ENCODE peak calls at places on chromosomes 5 and 9, in four cellular contexts. G is mesothelial cell of epicardium, U is IMR-90, K is fibroblast of mammary gland. X is an unnamed sample.

GRCh38 chr9:95188459-95188858 is 129.1 kb downstream of the FANCC start:
- DNase-seq in G (no peak), U (peak; percentile 13), K (no peak), X (no peak)

GRCh38 chr9:137025120-137025966 is 2.7 kb downstream of the ABCA2 start:
- DNase-seq in G (no peak), U (no peak), K (no peak), X (no peak)

GRCh38 chr9:124191691-124192208 is 66.0 kb upstream of the NEK6 start:
- DNase-seq in G (no peak), U (no peak), K (no peak), X (no peak)

GRCh38 chr9:109482391-109482916 is 15.7 kb downstream of the PTPN3 start:
- DNase-seq in G (no peak), U (no peak), K (peak; percentile 12), X (no peak)

GRCh38 chr9:124514874-124515273 is 7.7 kb upstream of the NR5A1 start:
- DNase-seq in G (no peak), U (no peak), K (no peak), X (no peak)

GRCh38 chr5:53250151-53250550 is 140.6 kb upstream of the MOCS2 start:
- DNase-seq in G (no peak), U (no peak), K (no peak), X (no peak)

GRCh38 chr9:136095495-136096058 is 488 bp upstream of the NACC2 start:
- DNase-seq in G (no peak), U (peak; percentile 31), K (peak; percentile 19), X (no peak)

GRCh38 chr5:156093024-156093423 is 233.9 kb upstream of the SGCD start:
- DNase-seq in G (no peak), U (no peak), K (no peak), X (no peak)

GRCh38 chr9:38380872-38381534 is 11.5 kb upstream of the ALDH1B1 start:
- DNase-seq in G (no peak), U (no peak), K (no peak), X (no peak)

GRCh38 chr5:113166710-113167366 is 190.2 kb downstream of the DCP2 start:
- DNase-seq in G (no peak), U (peak; percentile 89), K (peak; percentile 89), X (no peak)

GRCh38 chr5:88694087-88694703 is 188.8 kb downstream of the MEF2C start:
- DNase-seq in G (no peak), U (no peak), K (no peak), X (no peak)

GRCh38 chr5:113047234-113047633 is 70.6 kb downstream of the DCP2 start:
- DNase-seq in G (no peak), U (no peak), K (no peak), X (no peak)

GRCh38 chr9:92187390-92187789 is 72.2 kb upstream of the SPTLC1 start:
- DNase-seq in G (no peak), U (no peak), K (no peak), X (no peak)

GRCh38 chr5:131466171-131466766 is 168.8 kb downstream of the RAPGEF6 start:
- DNase-seq in G (no peak), U (peak; percentile 95), K (peak; percentile 98), X (no peak)

GRCh38 chr5:53211799-53212198 is 102.2 kb upstream of the MOCS2 start:
- DNase-seq in G (no peak), U (peak; percentile 85), K (peak; percentile 82), X (no peak)

GRCh38 chr9:136762915-136763648 is 1.2 kb downstream of the LCN15 start:
- DNase-seq in G (no peak), U (no peak), K (peak; percentile 17), X (no peak)

GRCh38 chr9:92620870-92621269 is 49.1 kb downstream of the IPPK start:
- DNase-seq in G (no peak), U (no peak), K (no peak), X (no peak)

GRCh38 chr9:90287567-90288274 is 354.9 kb downstream of the DIRAS2 start:
- DNase-seq in G (no peak), U (no peak), K (no peak), X (no peak)

GRCh38 chr5:52007230-52007858 is 624.1 kb downstream of the ISL1 start:
- DNase-seq in G (no peak), U (peak; percentile 38), K (peak; percentile 48), X (no peak)

GRCh38 chr5:136027316-136027715 is 1.5 kb upstream of the TGFBI start:
- DNase-seq in G (no peak), U (no peak), K (no peak), X (no peak)

GRCh38 chr5:68803881-68804319 is 289.9 kb upstream of the SLC30A5 start:
- DNase-seq in G (no peak), U (no peak), K (no peak), X (no peak)

GRCh38 chr5:133130387-133131118 is 78.7 kb downstream of the HSPA4 start:
- DNase-seq in G (no peak), U (no peak), K (peak; percentile 31), X (no peak)

DNA sequence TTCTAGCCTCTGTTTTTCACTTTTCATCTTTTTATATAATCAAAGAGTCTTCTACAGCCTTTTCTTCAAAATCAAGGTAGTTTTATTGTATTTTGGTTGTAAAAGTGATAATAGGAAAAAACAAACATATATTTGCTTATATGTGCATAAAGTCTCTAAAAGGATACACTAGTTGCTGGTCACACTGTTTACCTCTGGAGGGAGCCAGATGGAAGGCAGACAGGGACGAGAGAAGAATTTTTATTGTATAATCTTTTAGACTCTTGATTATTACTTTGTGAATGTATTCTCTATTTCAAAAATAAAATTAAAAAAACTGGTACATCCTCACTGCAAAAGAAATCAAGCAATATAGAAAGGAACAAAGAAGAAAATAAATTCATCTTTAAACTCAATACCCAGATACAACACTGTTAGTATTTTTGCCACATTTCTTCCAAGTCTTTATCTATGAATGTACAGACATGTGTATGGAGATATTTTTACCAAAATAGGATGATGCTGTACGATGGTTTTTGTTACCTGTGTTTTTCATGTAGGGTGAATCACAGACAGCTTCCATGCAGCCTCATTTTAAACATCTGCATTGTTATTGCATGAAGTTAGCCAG is 6.1 kb upstream of the RNF183 start:
- DNase-seq in G (no peak), U (peak; percentile 59), K (peak; percentile 57), X (no peak)
- TF ChIP-seq CTCF in G (peak; percentile 33), U (peak; percentile 87), K (peak; percentile 90), X (peak; percentile 52)

GRCh38 chr5:34915139-34915855 is at the start of the genes BRIX1 and RAD1:
- DNase-seq in G (peak; percentile 87), U (peak; percentile 98), K (peak; percentile 97), X (peak; percentile 87)
- TF ChIP-seq CTCF in G (no peak), U (no peak), K (no peak), X (no peak)

DNA sequence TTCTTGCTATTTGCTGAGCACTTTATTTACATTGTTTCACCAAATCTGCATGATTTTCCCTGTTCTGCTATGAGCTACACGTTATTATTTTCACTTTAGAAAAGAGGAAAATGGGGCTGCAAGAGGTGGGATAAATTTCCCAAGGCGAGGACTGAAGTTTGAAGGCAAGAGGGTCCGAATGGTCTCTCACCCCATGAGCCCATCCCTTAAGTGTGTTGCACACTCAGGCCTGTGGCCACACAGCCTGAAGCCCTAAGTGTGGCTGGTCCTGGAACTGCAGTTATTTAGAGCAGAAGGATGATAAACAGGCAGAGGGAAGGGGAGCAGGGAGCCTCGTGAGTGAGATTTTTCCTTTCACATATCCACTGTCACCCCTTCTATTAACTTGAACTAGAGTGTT is 7.8 kb downstream of the PDE8B start:
- DNase-seq in G (no peak), U (no peak), K (no peak), X (no peak)
- TF ChIP-seq CTCF in G (no peak), U (no peak), K (peak; percentile 21), X (no peak)

GRCh38 chr5:56812110-56812509 is 3.2 kb upstream of the MAP3K1 start:
- DNase-seq in G (no peak), U (peak; percentile 29), K (no peak), X (no peak)
- TF ChIP-seq CTCF in G (no peak), U (no peak), K (no peak), X (no peak)

DNA sequence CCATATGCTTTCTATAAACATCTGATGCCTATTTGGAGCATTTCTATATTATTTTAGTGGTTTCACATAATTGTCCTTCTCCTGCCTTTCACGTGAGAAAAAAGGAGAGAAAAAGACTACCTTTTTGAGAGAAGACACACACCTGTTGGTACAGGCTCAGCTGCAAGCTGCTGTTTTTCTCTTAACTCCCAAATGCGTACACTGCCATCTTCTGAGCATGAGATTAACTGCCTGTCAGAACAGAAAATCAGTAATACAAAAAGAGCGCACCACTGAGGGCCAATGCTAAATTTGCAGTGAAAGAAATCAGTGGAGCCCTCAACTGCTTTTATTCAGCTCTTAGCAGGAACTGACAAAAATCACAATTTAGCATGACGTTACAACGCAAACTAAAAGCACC is 54.9 kb downstream of the WDR41 start:
- DNase-seq in G (no peak), U (no peak), K (no peak), X (no peak)
- TF ChIP-seq CTCF in G (no peak), U (no peak), K (no peak), X (no peak)

GRCh38 chr5:56314536-56314935 is 81.4 kb upstream of the ANKRD55 start:
- DNase-seq in G (no peak), U (no peak), K (peak; percentile 36), X (peak; percentile 33)
- TF ChIP-seq CTCF in G (no peak), U (peak; percentile 10), K (peak; percentile 77), X (peak; percentile 64)

DNA sequence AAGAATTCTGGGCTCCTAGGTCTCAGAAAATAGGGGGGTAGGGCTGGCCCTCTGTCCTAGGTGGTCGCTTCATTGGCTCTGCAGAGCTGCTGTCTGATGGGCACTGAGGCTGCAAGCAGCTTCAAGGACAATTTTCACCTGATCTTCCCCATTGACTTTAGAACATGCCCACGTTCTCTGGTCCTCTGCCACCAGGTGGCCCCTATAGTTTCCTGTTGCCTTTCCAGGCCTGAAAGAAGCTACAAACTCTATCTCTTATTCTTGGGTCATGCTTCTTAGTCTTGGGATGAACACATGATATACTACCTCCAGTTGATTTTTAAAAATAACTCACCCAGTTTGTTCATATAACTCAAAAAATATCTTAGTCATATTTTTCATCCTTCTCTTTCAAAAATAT is 26.3 kb downstream of the SPZ1 start:
- DNase-seq in G (no peak), U (no peak), K (peak; percentile 12), X (no peak)
- TF ChIP-seq CTCF in G (no peak), U (peak; percentile 14), K (peak; percentile 27), X (no peak)

X was measured in natural killer cell.